ENCODE peak calls at places on chromosome X, in ten cellular contexts. D is astrocyte of the spinal cord; G is endodermal cell; F is endothelial cell; K is uterus; J is Calu3; O is coronary artery; P is foreskin keratinocyte; V is foreskin fibroblast; S is CD8-positive, alpha-beta T cell. Q is an unnamed sample.

GRCh38 chrX:43481601-43482000 is 174.5 kb upstream of the MAOA start:
- DNase-seq in J (no peak), F (no peak), S (no peak), G (peak), P (no peak), D (no peak), O (no peak), V (no peak), K (no peak), Q (peak)

GRCh38 chrX:136336623-136337022 is 35.9 kb downstream of the ADGRG4 start:
- DNase-seq in F (no peak), V (no peak), S (no peak), D (no peak), K (no peak), P (no peak), O (no peak), G (no peak), J (no peak), Q (no peak)

GRCh38 chrX:31212856-31213748 is 141.3 kb upstream of the FTHL17 start:
- DNase-seq in D (no peak), S (no peak), G (no peak), V (no peak), F (no peak), O (no peak), J (no peak), K (no peak), P (no peak), Q (no peak)

GRCh38 chrX:137025930-137026329 is 7.9 kb downstream of the GPR101 start:
- DNase-seq in S (no peak), K (no peak), V (no peak), D (no peak), J (no peak), F (no peak), P (no peak), G (no peak), O (no peak), Q (no peak)

GRCh38 chrX:13599491-13599890 is 30.1 kb downstream of the EGFL6 start:
- DNase-seq in J (no peak), F (no peak), S (no peak), D (no peak), P (no peak), G (no peak), K (no peak), O (no peak), V (no peak), Q (no peak)

GRCh38 chrX:123173833-123174232 is 10.2 kb upstream of the GRIA3 start:
- DNase-seq in P (no peak), S (no peak), O (no peak), K (no peak), G (no peak), F (no peak), D (no peak), J (no peak), V (no peak), Q (no peak)

GRCh38 chrX:103376118-103376978 is at the start of gene BEX3:
- DNase-seq in V (peak), F (peak), J (peak), G (peak), K (peak), S (peak), O (no peak), P (no peak), D (peak), Q (peak)

GRCh38 chrX:136171420-136171819 is 24.1 kb downstream of the FHL1 start:
- DNase-seq in O (no peak), P (no peak), S (no peak), J (no peak), F (no peak), D (no peak), V (no peak), K (no peak), G (no peak), Q (no peak)

GRCh38 chrX:56505866-56506265 is 57.6 kb upstream of the UBQLN2 start:
- DNase-seq in V (no peak), J (no peak), S (no peak), O (no peak), P (no peak), F (no peak), G (no peak), D (no peak), K (no peak), Q (no peak)

GRCh38 chrX:109672239-109672638 is 47.3 kb upstream of the KCNE5 start:
- DNase-seq in V (no peak), O (no peak), G (no peak), P (no peak), F (no peak), K (no peak), D (no peak), J (no peak), S (no peak), Q (no peak)

GRCh38 chrX:100994352-100995281 is 25.1 kb downstream of the ARL13A start:
- DNase-seq in G (no peak), V (peak), K (no peak), J (peak), O (no peak), D (peak), F (no peak), P (peak), S (no peak), Q (no peak)

GRCh38 chrX:129701624-129702069 is 37.1 kb upstream of the XPNPEP2 start:
- DNase-seq in D (peak), F (no peak), O (peak), P (no peak), S (no peak), K (peak), V (no peak), G (no peak), J (no peak), Q (no peak)

GRCh38 chrX:110397353-110397752 is 38.7 kb downstream of the RTL9 start:
- DNase-seq in O (no peak), J (no peak), S (no peak), G (no peak), P (no peak), K (no peak), F (no peak), D (no peak), V (no peak), Q (no peak)

GRCh38 chrX:148695362-148695761 is 194.9 kb downstream of the AFF2 start:
- DNase-seq in O (no peak), F (no peak), P (no peak), J (no peak), D (no peak), S (no peak), K (no peak), V (no peak), G (no peak), Q (no peak)

GRCh38 chrX:31223817-31224216 is 152.0 kb upstream of the FTHL17 start:
- DNase-seq in D (peak), K (no peak), S (no peak), J (no peak), F (no peak), O (no peak), P (peak), V (peak), G (no peak), Q (no peak)

GRCh38 chrX:3348191-3348590 is 1.7 kb upstream of the MXRA5 start:
- DNase-seq in D (no peak), G (no peak), J (no peak), K (no peak), V (no peak), P (peak), S (no peak), F (no peak), O (no peak), Q (no peak)

GRCh38 chrX:85359051-85359450 is 20.4 kb downstream of the POF1B start:
- DNase-seq in J (no peak), V (no peak), K (no peak), G (no peak), F (no peak), D (no peak), O (no peak), P (no peak), S (no peak), Q (no peak)

GRCh38 chrX:14872851-14873675 is at the start of the genes FANCB and MOSPD2:
- DNase-seq in P (peak), G (peak), V (peak), F (peak), O (peak), S (peak), K (peak), J (peak), D (peak), Q (peak)

GRCh38 chrX:134735015-134735414 is 76.7 kb upstream of the PLAC1 start:
- DNase-seq in K (no peak), J (no peak), G (no peak), V (no peak), F (no peak), S (no peak), D (no peak), O (no peak), P (no peak), Q (no peak)

GRCh38 chrX:70043685-70044084 is 6.1 kb downstream of the AWAT2 start:
- DNase-seq in O (no peak), P (no peak), D (no peak), G (no peak), V (no peak), F (no peak), S (no peak), K (no peak), J (no peak), Q (no peak)

GRCh38 chrX:87873988-87874500 is 356.4 kb downstream of the KLHL4 start:
- DNase-seq in J (no peak), K (no peak), G (no peak), P (no peak), D (no peak), S (no peak), V (no peak), O (no peak), F (no peak), Q (no peak)

GRCh38 chrX:23317799-23318724 is 16.6 kb upstream of the PTCHD1 start:
- DNase-seq in S (no peak), G (peak), K (no peak), P (no peak), F (peak), V (no peak), D (no peak), O (no peak), J (peak), Q (peak)

GRCh38 chrX:112941209-112941788 is 100.7 kb upstream of the AMOT start:
- DNase-seq in J (peak), P (no peak), K (no peak), G (no peak), D (no peak), O (no peak), V (no peak), F (no peak), S (no peak), Q (no peak)

GRCh38 chrX:68894513-68895338 is 65.9 kb downstream of the EFNB1 start:
- DNase-seq in O (no peak), P (no peak), J (peak), F (peak), V (peak), G (peak), K (peak), D (peak), S (no peak), Q (no peak)

GRCh38 chrX:40146471-40147398 is 49.0 kb upstream of the BCOR start:
- DNase-seq in D (no peak), J (peak), K (peak), O (no peak), V (no peak), S (no peak), F (peak), P (no peak), G (peak), Q (peak)

GRCh38 chrX:28649541-28649940 is 62.3 kb downstream of the IL1RAPL1 start:
- DNase-seq in K (no peak), G (no peak), O (no peak), D (no peak), V (no peak), F (no peak), P (no peak), S (no peak), J (no peak), Q (no peak)

GRCh38 chrX:72609313-72609712 is 36.7 kb upstream of the HDAC8 start:
- DNase-seq in P (no peak), J (peak), V (no peak), S (no peak), D (peak), K (no peak), F (no peak), O (no peak), G (no peak), Q (no peak)

GRCh38 chrX:93868289-93868985 is 194.4 kb downstream of the FAM133A start:
- DNase-seq in G (no peak), J (no peak), D (no peak), P (no peak), K (no peak), O (no peak), S (no peak), F (no peak), V (no peak), Q (no peak)

GRCh38 chrX:49066278-49066677 is 7.5 kb downstream of the CCDC120 start:
- DNase-seq in V (no peak), J (no peak), P (no peak), O (no peak), D (no peak), F (no peak), S (no peak), G (no peak), K (no peak), Q (no peak)

GRCh38 chrX:46713672-46714487 is 45.0 kb downstream of the SLC9A7 start:
- DNase-seq in D (no peak), K (no peak), S (no peak), P (no peak), J (no peak), O (no peak), V (no peak), F (no peak), G (no peak), Q (no peak)

GRCh38 chrX:13128104-13128503 is 83.7 kb upstream of the FAM9C start:
- DNase-seq in J (no peak), D (no peak), V (no peak), O (no peak), P (no peak), K (no peak), G (no peak), S (no peak), F (no peak), Q (no peak)

GRCh38 chrX:140505421-140506337 is 810 bp upstream of the SOX3 start:
- DNase-seq in P (no peak), O (no peak), F (no peak), J (no peak), D (no peak), S (no peak), V (no peak), K (no peak), G (peak), Q (peak)

GRCh38 chrX:140509468-140510305 is 4.8 kb upstream of the SOX3 start:
- DNase-seq in F (no peak), G (peak), D (no peak), K (no peak), S (no peak), P (no peak), J (no peak), O (no peak), V (no peak), Q (no peak)

GRCh38 chrX:140507223-140507981 is 2.5 kb upstream of the SOX3 start:
- DNase-seq in V (no peak), K (no peak), P (no peak), J (no peak), O (no peak), F (no peak), S (no peak), D (no peak), G (peak), Q (no peak)

GRCh38 chrX:140508958-140509357 is 4.1 kb upstream of the SOX3 start:
- DNase-seq in D (no peak), P (no peak), V (no peak), J (no peak), G (peak), O (no peak), K (no peak), S (no peak), F (no peak), Q (no peak)

GRCh38 chrX:140507982-140508305 is 3.1 kb upstream of the SOX3 start:
- DNase-seq in P (no peak), O (no peak), S (no peak), D (peak), G (peak), J (no peak), V (no peak), K (no peak), F (peak), Q (peak)
- TF ChIP-seq CTCF in P (no peak), O (no peak), S (no peak), D (peak), G (peak), J (no peak), V (no peak), K (no peak), F (no peak), Q (peak)

DNA sequence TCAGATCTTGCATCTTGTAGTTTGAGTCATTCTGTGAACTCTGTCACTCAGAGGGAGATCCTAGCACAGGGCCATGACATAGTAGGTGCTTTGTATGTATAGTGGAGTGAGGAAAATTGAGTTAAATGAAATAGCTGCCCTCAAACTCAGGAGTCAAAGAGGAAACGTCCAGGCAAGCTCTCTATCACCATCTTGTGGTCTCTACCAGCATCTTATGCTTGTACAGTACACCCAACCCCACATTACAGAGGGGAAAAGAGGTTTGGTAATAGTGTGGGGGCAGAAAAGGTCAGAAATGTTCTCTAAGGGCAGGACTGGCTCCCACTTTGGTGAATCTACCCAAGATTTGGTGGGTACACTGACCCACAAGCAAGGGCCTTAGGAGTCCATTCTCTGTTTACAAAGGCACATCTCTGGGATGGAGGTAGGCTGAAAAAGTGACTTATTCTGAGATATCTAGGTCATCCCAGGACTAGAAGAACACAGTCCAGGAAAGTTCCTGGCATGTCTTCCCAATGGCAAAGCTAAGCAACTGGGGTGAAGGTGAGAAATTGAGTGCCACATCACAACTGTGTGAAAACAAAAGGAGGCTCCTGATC is 131.8 kb downstream of the OR13H1 start:
- DNase-seq in S (no peak), G (peak), O (no peak), F (no peak), V (peak), D (peak), P (no peak), J (peak), K (no peak), Q (no peak)
- TF ChIP-seq CTCF in S (no peak), G (peak), O (no peak), F (no peak), V (peak), D (peak), P (peak), J (peak), K (no peak), Q (peak)

DNA sequence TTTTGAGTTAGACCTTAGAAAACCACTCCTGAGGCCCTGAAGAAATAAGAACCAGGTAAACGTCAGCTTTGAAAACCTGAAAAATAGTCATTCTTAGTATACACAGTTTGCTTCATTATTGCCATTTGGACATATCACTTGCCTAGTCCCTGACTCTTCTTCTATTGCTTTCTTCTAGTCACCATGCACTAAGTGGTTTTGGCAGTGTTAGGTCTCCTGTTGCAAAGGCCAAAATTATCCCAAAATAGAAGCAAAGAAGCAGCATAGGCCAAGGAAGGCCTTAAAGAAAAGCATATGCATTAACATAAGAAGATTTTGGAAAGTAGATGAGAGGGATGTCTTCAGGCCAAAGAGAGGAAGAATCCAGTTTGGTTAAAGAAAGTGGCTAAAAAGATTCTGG is 24.1 kb upstream of the SMPX start:
- DNase-seq in D (no peak), K (no peak), S (no peak), V (no peak), F (no peak), G (no peak), J (no peak), P (no peak), O (no peak), Q (no peak)
- TF ChIP-seq CTCF in D (no peak), K (no peak), S (no peak), V (no peak), F (no peak), G (no peak), J (no peak), P (no peak), O (no peak), Q (no peak)

GRCh38 chrX:1486749-1487361 is 34.1 kb upstream of the ASMTL start:
- DNase-seq in J (no peak), D (no peak), K (peak), V (no peak), G (peak), S (no peak), O (peak), F (no peak), P (no peak), Q (no peak)

GRCh38 chrX:1488745-1489144 is 36.0 kb upstream of the ASMTL start:
- DNase-seq in J (no peak), S (no peak), K (no peak), F (no peak), V (no peak), G (no peak), D (no peak), O (no peak), P (no peak), Q (no peak)

GRCh38 chrX:1488141-1488540 is 35.4 kb upstream of the ASMTL start:
- DNase-seq in G (peak), P (no peak), V (no peak), J (no peak), K (no peak), D (no peak), S (no peak), F (no peak), O (peak), Q (no peak)

GRCh38 chrX:1486177-1486576 is 33.5 kb upstream of the ASMTL start:
- DNase-seq in K (no peak), P (no peak), S (no peak), O (peak), G (no peak), D (no peak), V (no peak), F (no peak), J (no peak), Q (no peak)

GRCh38 chrX:1487401-1487800 is 34.7 kb upstream of the ASMTL start:
- DNase-seq in D (no peak), J (no peak), O (peak), K (no peak), P (no peak), F (no peak), G (peak), V (no peak), S (no peak), Q (no peak)
- TF ChIP-seq CTCF in D (no peak), J (no peak), O (no peak), K (no peak), P (no peak), F (no peak), G (no peak), V (no peak), S (no peak), Q (no peak)

GRCh38 chrX:133568109-133568508 is 152.8 kb upstream of the GPC4 start:
- DNase-seq in S (no peak), F (no peak), J (no peak), V (no peak), D (no peak), P (no peak), G (no peak), K (no peak), O (no peak), Q (no peak)
- TF ChIP-seq CTCF in S (no peak), F (no peak), J (no peak), V (no peak), D (no peak), P (no peak), G (no peak), K (no peak), O (no peak), Q (no peak)

GRCh38 chrX:10398271-10398670 is 222.1 kb downstream of the MID1 start:
- DNase-seq in O (no peak), S (no peak), G (no peak), P (no peak), V (no peak), F (no peak), J (no peak), K (no peak), D (no peak), Q (no peak)

GRCh38 chrX:10397349-10397748 is 223.0 kb downstream of the MID1 start:
- DNase-seq in P (no peak), J (no peak), S (no peak), V (no peak), D (no peak), K (no peak), F (no peak), O (no peak), G (no peak), Q (no peak)

GRCh38 chrX:10399152-10399741 is 221.1 kb downstream of the MID1 start:
- DNase-seq in P (no peak), F (no peak), G (no peak), S (no peak), O (no peak), J (no peak), K (no peak), V (no peak), D (no peak), Q (no peak)

GRCh38 chrX:10404435-10404834 is 215.9 kb downstream of the MID1 start:
- DNase-seq in F (no peak), D (peak), J (no peak), O (no peak), P (no peak), K (no peak), V (peak), S (no peak), G (no peak), Q (no peak)

DNA sequence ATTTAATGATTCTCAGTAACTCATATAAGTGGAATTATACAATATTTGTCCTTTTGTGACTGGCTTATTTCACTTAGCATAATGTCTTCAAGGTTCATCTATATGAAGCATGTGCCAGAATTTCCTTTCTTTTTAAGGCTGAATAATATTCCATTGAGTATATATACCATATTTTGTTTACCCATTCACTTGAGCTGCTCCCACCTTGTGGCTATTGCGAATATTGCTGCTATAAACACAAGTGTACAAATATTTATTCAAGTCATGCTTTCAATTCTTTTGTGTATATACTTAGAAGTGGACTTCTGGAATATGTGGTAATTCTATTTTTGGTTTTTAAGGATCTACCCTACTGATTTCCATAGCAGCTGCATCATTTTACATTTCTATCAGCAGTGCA is 219.1 kb downstream of the MID1 start:
- DNase-seq in O (no peak), V (no peak), J (no peak), G (no peak), P (no peak), S (no peak), K (no peak), F (no peak), D (no peak), Q (no peak)
- TF ChIP-seq CTCF in O (no peak), V (no peak), J (no peak), G (no peak), P (peak), S (no peak), K (no peak), F (no peak), D (no peak), Q (no peak)

Q was measured in neural crest cell.